ENCODE peak calls at places on chromosomes 1 and 21, in seven cellular contexts. J is CD8-positive, alpha-beta T cell; U is GM10248; G is upper lobe of right lung; K is MCF 10A; I is left ventricle myocardium inferior; D is OCI-LY7. Q is an unnamed sample.

GRCh38 chr21:31136891-31137290 is 98.6 kb upstream of the KRTAP19-8 start:
- DNase-seq in J (no peak), U (no peak), G (no peak), K (peak), I (no peak), D (no peak), Q (no peak)

GRCh38 chr1:29237906-29238600 is 1.7 kb downstream of the PTPRU start:
- DNase-seq in J (no peak), U (peak), G (peak), K (peak), I (peak), D (no peak), Q (no peak)

GRCh38 chr1:58006421-58007032 is 540.0 kb downstream of the OMA1 start:
- DNase-seq in J (no peak), U (no peak), G (no peak), K (no peak), I (no peak), D (no peak), Q (no peak)

GRCh38 chr1:197546989-197547388 is 228.3 kb downstream of the DENND1B start:
- DNase-seq in J (no peak), U (no peak), G (no peak), K (no peak), I (no peak), D (no peak), Q (no peak)

GRCh38 chr1:203557958-203558760 is 64.2 kb downstream of the OPTC start:
- DNase-seq in J (no peak), U (no peak), G (no peak), K (peak), I (peak), D (no peak), Q (peak)

GRCh38 chr1:169130683-169131082 is 24.2 kb downstream of the ATP1B1 start:
- DNase-seq in J (no peak), U (no peak), G (no peak), K (no peak), I (no peak), D (no peak), Q (no peak)

GRCh38 chr1:206748348-206749034 is 22.1 kb upstream of the IL19 start:
- DNase-seq in J (no peak), U (no peak), G (no peak), K (no peak), I (no peak), D (no peak), Q (no peak)

GRCh38 chr1:210233495-210234253 is 1.1 kb downstream of the SERTAD4 start:
- DNase-seq in J (no peak), U (peak), G (peak), K (peak), I (peak), D (no peak), Q (no peak)

GRCh38 chr1:67710417-67710816 is 25.4 kb downstream of the GADD45A start:
- DNase-seq in J (no peak), U (no peak), G (no peak), K (no peak), I (no peak), D (no peak), Q (peak)

GRCh38 chr1:209823143-209824041 is 4.4 kb upstream of the UTP25 start:
- DNase-seq in J (no peak), U (peak), G (no peak), K (peak), I (no peak), D (peak), Q (peak)

GRCh38 chr1:109371271-109371739 is 26.4 kb downstream of the SORT1 start:
- DNase-seq in J (no peak), U (no peak), G (no peak), K (peak), I (no peak), D (no peak), Q (peak)

GRCh38 chr1:109369167-109369746 is 28.5 kb downstream of the SORT1 start:
- DNase-seq in J (no peak), U (no peak), G (no peak), K (no peak), I (no peak), D (no peak), Q (peak)

GRCh38 chr1:109370712-109371270 is 26.9 kb downstream of the SORT1 start:
- DNase-seq in J (no peak), U (no peak), G (no peak), K (peak), I (no peak), D (no peak), Q (peak)

GRCh38 chr1:109365642-109366204 is 32.0 kb downstream of the SORT1 start:
- DNase-seq in J (no peak), U (no peak), G (no peak), K (peak), I (no peak), D (no peak), Q (no peak)

GRCh38 chr1:109368464-109368863 is 29.3 kb downstream of the SORT1 start:
- DNase-seq in J (no peak), U (no peak), G (no peak), K (no peak), I (no peak), D (no peak), Q (no peak)
- TF ChIP-seq CTCF in J (no peak), U (no peak), G (no peak), K (no peak), I (no peak), D (no peak), Q (peak)

GRCh38 chr21:39313457-39314154 is at the start of gene BRWD1:
- DNase-seq in J (peak), U (peak), G (peak), K (peak), I (peak), D (peak), Q (peak)
- TF ChIP-seq CTCF in J (no peak), U (peak), G (peak), K (no peak), I (peak), D (peak), Q (peak)

DNA sequence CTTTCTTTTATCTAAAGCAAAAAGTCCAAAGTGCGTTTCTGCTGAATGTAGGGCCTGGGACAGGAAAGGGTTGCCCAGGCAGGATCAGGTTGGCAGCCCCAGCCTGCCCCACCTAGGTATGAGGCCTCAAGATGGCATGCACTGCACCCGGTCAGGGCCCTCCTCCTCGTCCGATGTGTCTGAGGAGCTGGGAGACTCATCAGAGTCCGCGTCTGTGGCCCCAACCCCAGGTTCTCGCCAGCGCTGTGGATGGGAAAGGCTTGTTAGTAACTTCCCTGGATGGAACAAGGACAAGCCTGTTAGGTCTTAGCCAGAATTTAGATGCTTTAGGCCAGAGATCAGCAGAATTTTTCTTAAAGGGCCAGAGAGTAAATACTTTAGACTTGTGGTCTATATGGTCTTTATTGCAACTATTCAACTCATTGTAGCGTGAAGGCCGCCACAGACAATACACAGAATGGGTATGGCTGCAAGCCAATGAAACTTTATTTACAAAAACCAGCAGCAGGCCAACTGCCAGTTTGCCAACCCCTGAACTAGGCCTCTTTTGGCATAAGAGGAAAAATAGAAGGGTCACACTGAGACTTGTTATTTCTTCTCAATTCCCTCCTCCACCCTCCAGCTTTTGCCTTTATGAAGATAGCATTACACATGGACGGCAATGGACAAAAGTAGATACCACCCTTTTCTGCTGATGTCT is 12.4 kb downstream of the PEA15 start:
- DNase-seq in J (no peak), U (no peak), G (no peak), K (no peak), I (no peak), D (no peak), Q (no peak)
- TF ChIP-seq CTCF in J (no peak), U (no peak), G (no peak), K (no peak), I (no peak), D (no peak), Q (no peak)

DNA sequence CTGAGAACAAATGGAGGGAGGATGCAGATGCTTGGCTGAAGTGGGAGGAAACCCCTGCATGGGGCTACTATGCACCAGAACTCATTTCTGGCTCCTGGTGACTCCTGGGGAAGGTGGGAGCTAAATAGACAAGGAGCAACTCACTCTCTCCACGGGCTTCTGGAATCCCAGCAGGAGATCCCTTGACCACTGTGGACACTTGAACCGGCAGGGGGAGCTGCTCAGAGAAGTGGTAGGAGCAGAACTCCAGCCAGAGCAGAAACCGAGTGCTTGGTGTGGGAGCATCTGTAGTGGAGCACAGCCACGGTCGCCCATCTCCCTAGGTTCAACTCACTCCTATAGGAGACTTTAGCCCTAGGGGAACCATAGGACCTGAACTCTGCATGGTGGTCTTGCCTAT is 205.6 kb upstream of the GJB5 start:
- DNase-seq in J (no peak), U (no peak), G (no peak), K (peak), I (no peak), D (peak), Q (no peak)
- TF ChIP-seq CTCF in J (no peak), U (peak), G (no peak), K (no peak), I (no peak), D (peak), Q (no peak)

GRCh38 chr21:37220433-37220980 is 46.6 kb downstream of the VPS26C start:
- DNase-seq in J (no peak), U (peak), G (peak), K (no peak), I (no peak), D (no peak), Q (peak)
- TF ChIP-seq CTCF in J (no peak), U (peak), G (peak), K (no peak), I (peak), D (no peak), Q (peak)

GRCh38 chr1:234503193-234504050 is 24.4 kb upstream of the TARBP1 start:
- DNase-seq in J (no peak), U (no peak), G (no peak), K (no peak), I (no peak), D (no peak), Q (no peak)
- TF ChIP-seq CTCF in J (no peak), U (no peak), G (no peak), K (no peak), I (no peak), D (no peak), Q (no peak)

GRCh38 chr1:230851291-230851691 is 17.0 kb downstream of the C1orf198 start:
- DNase-seq in J (no peak), U (no peak), G (no peak), K (no peak), I (no peak), D (no peak), Q (peak)
- TF ChIP-seq CTCF in J (no peak), U (no peak), G (no peak), K (no peak), I (no peak), D (no peak), Q (no peak)

GRCh38 chr1:12204754-12205658 is 24.8 kb upstream of the VPS13D start:
- DNase-seq in J (no peak), U (no peak), G (no peak), K (no peak), I (no peak), D (no peak), Q (no peak)
- TF ChIP-seq CTCF in J (no peak), U (no peak), G (no peak), K (no peak), I (no peak), D (no peak), Q (no peak)

Q was measured in HFFc6.